ENCODE peak calls at places on chromosomes 4 and X, in eight cellular contexts. B is vagina, X is uterus, W is heart left ventricle, K is thyroid gland, M is endothelial cell of umbilical vein, Z is A549, H is H1. V is an unnamed sample.

GRCh38 chr4:41430796-41431195 is 107.2 kb upstream of the LIMCH1 start:
- DNase-seq in B (no peak), X (no peak), W (no peak), K (no peak), M (no peak), Z (no peak), H (no peak), V (no peak)

GRCh38 chrX:13401724-13402123 is 81.9 kb upstream of the ATXN3L start:
- DNase-seq in B (no peak), X (no peak), W (no peak), K (no peak), M (no peak), Z (no peak), H (no peak), V (no peak)

GRCh38 chrX:66004928-66005831 is 34.7 kb downstream of the VSIG4 start:
- DNase-seq in B (no peak), X (no peak), W (no peak), K (no peak), M (no peak), Z (no peak), H (no peak), V (no peak)

GRCh38 chrX:41449615-41450014 is 2.5 kb downstream of the NYX start:
- DNase-seq in B (no peak), X (no peak), W (peak), K (peak), M (peak), Z (no peak), H (no peak), V (no peak)

GRCh38 chr4:52966781-52967180 is 104.7 kb downstream of the RASL11B start:
- DNase-seq in B (no peak), X (no peak), W (no peak), K (no peak), M (no peak), Z (no peak), H (no peak), V (no peak)

GRCh38 chrX:143757887-143758286 is 37.3 kb upstream of the SPANXN2 start:
- DNase-seq in B (no peak), X (no peak), W (no peak), K (no peak), M (no peak), Z (no peak), H (no peak), V (no peak)

GRCh38 chr4:189507060-189507459 is 433.6 kb upstream of the FRG1 start:
- DNase-seq in B (no peak), X (no peak), W (no peak), K (no peak), M (no peak), Z (no peak), H (no peak), V (no peak)

GRCh38 chrX:33183366-33183765 is 28.0 kb downstream of the DMD start:
- DNase-seq in B (no peak), X (peak), W (peak), K (peak), M (peak), Z (no peak), H (no peak), V (peak)

GRCh38 chr4:154491341-154491679 is 289 bp downstream of the DCHS2 start:
- DNase-seq in B (no peak), X (peak), W (no peak), K (peak), M (no peak), Z (peak), H (no peak), V (no peak)

GRCh38 chrX:13638826-13639225 is 14.1 kb upstream of the TCEANC start:
- DNase-seq in B (no peak), X (no peak), W (no peak), K (no peak), M (no peak), Z (peak), H (no peak), V (no peak)

GRCh38 chr4:24794916-24795665 is at the start of gene SOD3:
- DNase-seq in B (no peak), X (peak), W (peak), K (peak), M (peak), Z (no peak), H (peak), V (peak)

DNA sequence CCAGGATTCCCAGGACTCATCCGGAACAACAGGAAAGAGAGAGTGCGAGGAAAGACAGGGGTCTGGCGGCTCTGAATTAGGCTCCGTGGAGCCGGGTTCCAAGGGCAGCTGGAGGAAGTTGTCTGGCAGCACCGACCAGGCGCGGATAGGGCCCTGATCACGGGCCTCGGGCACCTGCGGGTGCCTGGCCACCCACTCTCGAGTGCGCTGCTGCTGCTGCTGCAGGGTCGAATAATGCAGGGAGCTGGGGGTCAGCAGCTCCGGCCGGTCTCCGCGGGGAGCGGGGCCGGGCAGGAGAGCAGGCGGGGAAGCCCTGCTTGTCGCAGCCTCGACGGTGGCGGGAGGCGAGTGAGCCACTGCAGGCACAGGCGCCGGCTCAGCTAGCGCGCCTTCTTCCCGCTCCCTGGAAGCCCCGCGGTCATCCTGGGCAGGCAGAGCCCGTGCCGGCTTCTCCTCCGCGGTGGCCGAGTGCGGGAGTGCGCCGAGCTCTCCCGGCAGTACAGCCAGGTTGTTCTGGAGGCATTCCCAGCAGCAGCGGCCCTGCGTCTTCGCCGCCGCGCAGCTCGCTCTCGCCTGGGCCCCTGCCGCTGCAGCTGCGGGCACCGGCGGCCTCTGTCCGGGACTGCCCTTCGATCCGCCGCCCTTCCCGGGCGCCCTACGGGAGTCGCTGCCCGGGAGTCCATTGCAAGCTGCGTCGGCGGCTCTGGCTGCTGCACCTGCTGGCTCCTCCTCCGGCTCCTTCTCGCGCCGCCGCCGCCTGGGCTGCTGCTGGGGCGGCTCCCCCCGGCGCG is 1.0 kb downstream of the SOWAHB start:
- DNase-seq in B (no peak), X (no peak), W (peak), K (peak), M (peak), Z (peak), H (no peak), V (peak)
- H3K27ac ChIP-seq in B (no peak), X (no peak), W (no peak), K (peak), M (no peak), Z (peak), H (no peak), V (peak)

GRCh38 chrX:12352922-12353321 is 214.6 kb downstream of the FRMPD4 start:
- DNase-seq in B (no peak), X (no peak), W (no peak), K (no peak), M (no peak), Z (no peak), H (no peak), V (no peak)
- TF ChIP-seq POLR2A in B (no peak), X (no peak), W (no peak), K (no peak), M (no peak), Z (no peak), H (no peak), V (no peak)

DNA sequence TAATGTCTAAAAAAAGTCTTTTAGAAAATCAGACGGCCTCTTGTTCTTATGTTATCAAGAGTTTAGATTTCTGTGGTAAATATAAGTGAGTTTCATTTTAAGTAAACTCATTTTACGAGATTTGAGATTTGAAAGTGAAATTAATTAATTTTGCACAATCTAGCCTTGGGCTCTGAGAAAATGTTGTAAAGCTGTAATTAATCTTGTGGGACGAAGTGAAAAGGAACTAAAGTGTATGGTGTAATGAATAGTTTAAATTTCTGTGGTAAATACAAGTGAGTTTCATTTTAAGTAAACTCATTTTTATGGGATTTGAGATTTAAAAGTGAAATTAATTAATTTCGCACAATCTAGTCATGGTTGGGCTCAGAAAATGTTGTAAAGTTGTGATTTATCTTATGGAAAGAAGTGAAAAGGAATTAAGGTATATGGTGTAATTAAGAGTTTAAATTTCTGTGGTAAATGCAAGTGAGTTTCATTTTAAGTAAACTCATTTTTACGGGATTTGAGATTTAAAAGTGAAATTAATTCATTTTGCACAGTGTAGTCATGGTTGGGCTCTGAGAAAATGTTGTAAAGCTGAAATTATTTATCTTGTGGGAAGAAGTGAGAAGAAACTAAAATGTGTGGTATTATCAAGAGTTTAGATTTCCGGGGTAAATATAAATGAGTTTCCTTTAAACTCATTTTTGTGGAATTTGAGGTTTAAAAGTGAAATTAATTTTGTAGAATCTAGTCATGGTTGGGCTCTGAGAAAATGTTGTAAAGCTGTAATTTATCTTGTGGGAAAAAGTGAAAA is 1.6 kb downstream of the SCML1 start:
- DNase-seq in B (no peak), X (no peak), W (no peak), K (no peak), M (peak), Z (no peak), H (no peak), V (no peak)
- H3K4me3 ChIP-seq in B (peak), X (peak), W (peak), K (peak), M (peak), Z (peak), H (peak), V (peak)

DNA sequence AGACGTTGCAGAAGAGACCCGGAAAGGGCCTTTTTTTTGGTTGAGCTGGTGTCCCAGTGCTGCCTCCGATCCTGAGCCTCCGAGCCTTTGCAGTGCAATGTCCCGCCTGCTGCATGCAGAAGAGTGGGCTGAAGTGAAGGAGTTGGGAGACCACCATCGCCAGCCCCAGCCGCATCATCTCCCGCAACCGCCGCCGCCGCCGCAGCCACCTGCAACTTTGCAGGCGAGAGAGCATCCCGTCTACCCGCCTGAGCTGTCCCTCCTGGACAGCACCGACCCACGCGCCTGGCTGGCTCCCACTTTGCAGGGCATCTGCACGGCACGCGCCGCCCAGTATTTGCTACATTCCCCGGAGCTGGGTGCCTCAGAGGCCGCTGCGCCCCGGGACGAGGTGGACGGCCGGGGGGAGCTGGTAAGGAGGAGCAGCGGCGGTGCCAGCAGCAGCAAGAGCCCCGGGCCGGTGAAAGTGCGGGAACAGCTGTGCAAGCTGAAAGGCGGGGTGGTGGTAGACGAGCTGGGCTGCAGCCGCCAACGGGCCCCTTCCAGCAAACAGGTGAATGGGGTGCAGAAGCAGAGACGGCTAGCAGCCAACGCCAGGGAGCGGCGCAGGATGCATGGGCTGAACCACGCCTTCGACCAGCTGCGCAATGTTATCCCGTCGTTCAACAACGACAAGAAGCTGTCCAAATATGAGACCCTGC is 427 bp downstream of the ATOH1 start:
- DNase-seq in B (no peak), X (no peak), W (peak), K (peak), M (no peak), Z (no peak), H (peak), V (peak)
- H3K27ac ChIP-seq in B (no peak), X (no peak), W (no peak), K (no peak), M (no peak), Z (no peak), H (no peak), V (no peak)

DNA sequence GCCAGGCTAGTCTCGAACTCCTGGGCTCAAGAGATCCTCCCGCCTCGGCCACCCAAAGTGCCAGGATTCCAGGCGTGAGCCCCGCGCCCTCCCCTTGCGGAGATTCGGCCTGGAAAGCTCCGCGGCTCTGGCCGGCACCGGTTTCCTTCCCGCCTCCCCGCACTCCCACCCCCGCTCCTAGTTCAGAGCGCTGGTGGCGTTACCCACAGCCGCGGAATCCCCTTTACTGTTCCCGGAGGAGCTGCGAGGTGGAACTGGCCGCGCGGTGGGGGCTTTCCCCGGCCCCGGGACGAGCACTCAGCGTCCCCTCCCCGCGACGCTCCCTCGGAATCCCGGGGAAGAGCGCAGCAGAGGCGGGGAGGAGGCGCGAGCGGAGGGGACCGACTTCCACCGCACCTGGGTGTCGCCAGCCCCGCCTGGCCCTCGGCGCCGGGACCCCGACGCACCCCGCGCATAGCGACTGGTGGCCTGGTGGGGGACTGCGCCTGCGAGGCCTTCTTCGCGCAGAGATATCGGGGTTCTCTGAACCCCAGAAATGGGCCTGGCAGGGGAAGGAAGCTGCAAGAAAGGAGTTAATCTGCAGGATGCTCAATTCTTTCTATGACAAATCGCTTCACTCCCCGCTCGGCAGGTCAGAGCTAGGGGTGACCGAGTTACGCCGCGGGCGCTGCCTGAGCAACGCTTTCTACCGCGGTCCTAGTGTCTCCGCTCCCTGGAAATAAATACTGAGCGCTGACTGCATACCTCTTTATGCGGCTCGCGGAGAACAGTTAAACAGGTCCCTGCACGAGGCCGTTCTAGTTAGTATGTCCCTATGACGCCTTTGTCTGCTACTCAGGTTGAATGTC is 14.6 kb upstream of the SLC25A4 start:
- DNase-seq in B (no peak), X (peak), W (no peak), K (peak), M (peak), Z (peak), H (peak), V (peak)
- TF ChIP-seq POLR2A in B (no peak), X (no peak), W (no peak), K (peak), M (no peak), Z (no peak), H (no peak), V (peak)

GRCh38 chrX:39613508-39613921 is 484.2 kb downstream of the BCOR start:
- DNase-seq in B (no peak), X (peak), W (peak), K (peak), M (peak), Z (no peak), H (peak), V (peak)
- H3K4me3 ChIP-seq in B (peak), X (peak), W (peak), K (no peak), M (peak), Z (peak), H (peak), V (no peak)

DNA sequence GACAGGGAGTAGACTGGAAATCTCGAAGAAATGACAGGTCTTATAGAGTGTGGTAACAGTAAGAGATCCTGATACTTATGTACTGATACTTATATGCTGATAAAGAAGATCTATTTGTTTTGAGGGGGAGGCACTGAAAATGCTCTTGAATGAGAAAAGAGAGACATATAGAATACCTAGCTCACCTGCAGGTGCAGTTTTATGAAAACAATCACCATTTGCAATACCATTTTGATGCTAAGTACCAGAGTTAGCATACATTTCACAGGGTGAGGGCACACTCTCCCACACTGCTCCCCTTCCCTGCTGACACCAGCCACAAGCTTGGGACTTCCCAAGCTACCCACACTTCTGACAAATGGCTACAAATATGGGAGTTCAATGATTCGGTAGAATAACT is 1490.1 kb upstream of the IGFBP7 start:
- DNase-seq in B (no peak), X (no peak), W (no peak), K (no peak), M (no peak), Z (no peak), H (no peak), V (no peak)
- H3K27ac ChIP-seq in B (no peak), X (no peak), W (no peak), K (no peak), M (no peak), Z (no peak), H (no peak), V (no peak)